ENCODE peak calls at places on chromosome 7, in four cellular contexts. K, X, C and T are unnamed samples.

GRCh38 chr7:8131694-8132605 is 130.0 kb downstream of the ICA1 start:
- DNase-seq in K (no peak), X (no peak), C (no peak), T (no peak)

GRCh38 chr7:152395115-152395514 is 40.7 kb downstream of the KMT2C start:
- DNase-seq in K (no peak), X (no peak), C (no peak), T (no peak)

GRCh38 chr7:87317691-87318245 is 27.7 kb upstream of the CROT start:
- DNase-seq in K (no peak), X (no peak), C (no peak), T (no peak)

GRCh38 chr7:124918662-124919061 is 11.0 kb downstream of the POT1 start:
- DNase-seq in K (no peak), X (no peak), C (no peak), T (no peak)

GRCh38 chr7:33108591-33108930 is 643 bp downstream of the RP9 start:
- DNase-seq in K (no peak), X (no peak), C (no peak), T (no peak)

GRCh38 chr7:89023902-89024301 is 228.4 kb upstream of the TEX47 start:
- DNase-seq in K (no peak), X (no peak), C (no peak), T (no peak)

GRCh38 chr7:107995184-107996071 is 7.5 kb downstream of the LAMB1 start:
- DNase-seq in K (no peak), X (peak), C (no peak), T (peak)

GRCh38 chr7:120989571-120990220 is 1.2 kb downstream of the CPED1 start:
- DNase-seq in K (no peak), X (no peak), C (no peak), T (peak)

GRCh38 chr7:50303894-50304157 is 690 bp upstream of the IKZF1 start:
- DNase-seq in K (no peak), X (no peak), C (peak), T (no peak)

GRCh38 chr7:44372560-44373417 is 47.4 kb upstream of the CAMK2B start:
- DNase-seq in K (no peak), X (no peak), C (no peak), T (no peak)

GRCh38 chr7:116872026-116872425 is 9.6 kb downstream of the CAPZA2 start:
- DNase-seq in K (no peak), X (no peak), C (no peak), T (no peak)

GRCh38 chr7:107242267-107242666 is 73.5 kb downstream of the HBP1 start:
- DNase-seq in K (no peak), X (no peak), C (no peak), T (no peak)

GRCh38 chr7:48311464-48311863 is 140.2 kb downstream of the ABCA13 start:
- DNase-seq in K (no peak), X (no peak), C (no peak), T (no peak)

GRCh38 chr7:32062150-32062549 is 8.1 kb downstream of the PDE1C start:
- DNase-seq in K (peak), X (no peak), C (no peak), T (peak)

GRCh38 chr7:3430588-3430987 is 129.5 kb downstream of the SDK1 start:
- DNase-seq in K (no peak), X (no peak), C (no peak), T (no peak)

GRCh38 chr7:151550601-151551286 is 31.0 kb upstream of the RHEB start:
- DNase-seq in K (no peak), X (no peak), C (no peak), T (no peak)

GRCh38 chr7:91045626-91046025 is 218.6 kb upstream of the FZD1 start:
- DNase-seq in K (no peak), X (no peak), C (no peak), T (no peak)

GRCh38 chr7:2894118-2894940 is 50.2 kb upstream of the GNA12 start:
- DNase-seq in K (no peak), X (no peak), C (peak), T (no peak)

GRCh38 chr7:152335900-152336571 is 99.8 kb downstream of the KMT2C start:
- DNase-seq in K (no peak), X (no peak), C (no peak), T (no peak)

GRCh38 chr7:150879345-150879744 is 27.0 kb downstream of the AOC1 start:
- DNase-seq in K (no peak), X (no peak), C (no peak), T (no peak)

GRCh38 chr7:34091330-34091917 is 186.1 kb downstream of the BMPER start:
- DNase-seq in K (peak), X (no peak), C (no peak), T (peak)

GRCh38 chr7:133021196-133021595 is 60.7 kb downstream of the CHCHD3 start:
- DNase-seq in K (no peak), X (no peak), C (no peak), T (no peak)

GRCh38 chr7:68218461-68218860 is 1221.8 kb downstream of the TYW1 start:
- DNase-seq in K (no peak), X (no peak), C (no peak), T (no peak)

GRCh38 chr7:88206235-88206634 is 13.6 kb downstream of the SRI start:
- DNase-seq in K (no peak), X (no peak), C (no peak), T (no peak)

GRCh38 chr7:136064627-136065237 is 87.6 kb upstream of the MTPN start:
- DNase-seq in K (no peak), X (no peak), C (no peak), T (no peak)

GRCh38 chr7:94908204-94909022 is 1.0 kb downstream of the PPP1R9A start:
- DNase-seq in K (peak), X (no peak), C (no peak), T (peak)

GRCh38 chr7:74511360-74511759 is 57.7 kb downstream of the GTF2IRD1 start:
- DNase-seq in K (no peak), X (no peak), C (no peak), T (no peak)

GRCh38 chr7:28984631-28985030 is 26.5 kb upstream of the TRIL start:
- DNase-seq in K (no peak), X (peak), C (no peak), T (no peak)

GRCh38 chr7:146375155-146375554 is 258.6 kb downstream of the CNTNAP2 start:
- DNase-seq in K (no peak), X (no peak), C (no peak), T (no peak)

GRCh38 chr7:9307131-9307530 is 873.7 kb downstream of the NXPH1 start:
- DNase-seq in K (no peak), X (no peak), C (no peak), T (no peak)

GRCh38 chr7:155851892-155852291 is 39.6 kb upstream of the SHH start:
- DNase-seq in K (no peak), X (no peak), C (no peak), T (no peak)

GRCh38 chr7:134875867-134876266 is 96.4 kb downstream of the CALD1 start:
- DNase-seq in K (no peak), X (no peak), C (no peak), T (no peak)

GRCh38 chr7:128946936-128947830 is 9.5 kb downstream of the IRF5 start:
- DNase-seq in K (no peak), X (no peak), C (no peak), T (no peak)
- TF ChIP-seq CTCF in K (peak), X (no peak), C (no peak), T (no peak)

GRCh38 chr7:27141591-27142561 is 1.6 kb downstream of the HOXA5 start:
- DNase-seq in K (peak), X (no peak), C (no peak), T (no peak)
- TF ChIP-seq CTCF in K (no peak), X (no peak), C (no peak), T (no peak)

DNA sequence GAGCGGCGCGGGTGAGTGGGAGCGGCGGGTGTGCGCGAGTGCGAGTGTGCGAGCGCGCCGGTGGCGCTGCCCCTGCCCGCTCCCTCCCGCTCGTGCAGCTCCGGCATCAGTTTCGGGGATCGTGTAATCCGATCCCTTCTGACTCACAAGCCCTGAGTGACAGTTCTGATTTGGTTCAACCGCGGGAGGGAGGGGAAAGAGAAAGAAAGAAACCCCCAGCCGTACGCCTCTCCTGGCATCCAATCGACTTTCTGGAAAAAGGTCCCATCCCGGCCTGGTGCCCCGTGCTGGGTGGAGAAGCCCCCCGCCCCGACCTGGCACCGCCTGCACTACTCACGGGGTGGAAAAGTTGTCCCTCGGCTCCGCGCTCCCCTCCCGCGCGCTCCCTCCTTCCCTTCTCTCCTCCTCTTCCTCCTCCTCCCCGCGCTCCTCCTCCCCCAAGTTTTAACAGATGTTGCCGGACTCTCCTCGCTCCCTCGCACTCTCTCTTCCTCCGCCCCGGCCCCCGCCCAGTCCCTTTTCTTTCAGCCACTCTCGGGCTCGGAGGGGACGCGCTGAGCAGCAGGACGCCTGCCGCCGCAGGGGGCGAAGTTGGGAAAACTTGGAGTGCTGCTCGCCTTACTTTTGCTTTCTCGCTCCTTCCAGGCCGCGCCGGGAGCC is at the start of gene GLI3:
- DNase-seq in K (peak), X (peak), C (no peak), T (peak)
- TF ChIP-seq CTCF in K (no peak), X (peak), C (no peak), T (no peak)

GRCh38 chr7:4742051-4742573 is 33.3 kb upstream of the AP5Z1 start:
- DNase-seq in K (no peak), X (no peak), C (no peak), T (no peak)
- TF ChIP-seq CTCF in K (no peak), X (no peak), C (no peak), T (no peak)

DNA sequence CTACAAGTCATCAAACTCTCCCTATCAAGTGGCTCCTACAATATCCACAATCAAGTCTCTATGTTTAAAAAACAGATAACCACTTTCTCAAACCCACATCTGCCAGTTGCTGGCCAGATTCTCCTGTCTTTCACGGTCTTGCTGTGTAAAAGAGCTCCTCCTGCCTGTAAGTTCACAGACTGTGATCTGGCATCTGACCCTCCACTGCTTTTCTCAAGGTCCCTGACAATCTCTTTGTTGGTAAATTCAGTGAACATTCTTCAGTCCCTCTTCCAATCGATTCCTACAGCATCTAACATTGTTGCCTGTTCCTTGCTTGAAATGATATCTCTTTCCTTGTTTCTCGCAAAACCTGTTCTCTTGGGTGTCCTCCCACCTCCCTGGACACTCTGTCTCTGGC is 18.5 kb upstream of the LMOD2 start:
- DNase-seq in K (no peak), X (no peak), C (no peak), T (no peak)
- TF ChIP-seq CTCF in K (no peak), X (no peak), C (no peak), T (no peak)

DNA sequence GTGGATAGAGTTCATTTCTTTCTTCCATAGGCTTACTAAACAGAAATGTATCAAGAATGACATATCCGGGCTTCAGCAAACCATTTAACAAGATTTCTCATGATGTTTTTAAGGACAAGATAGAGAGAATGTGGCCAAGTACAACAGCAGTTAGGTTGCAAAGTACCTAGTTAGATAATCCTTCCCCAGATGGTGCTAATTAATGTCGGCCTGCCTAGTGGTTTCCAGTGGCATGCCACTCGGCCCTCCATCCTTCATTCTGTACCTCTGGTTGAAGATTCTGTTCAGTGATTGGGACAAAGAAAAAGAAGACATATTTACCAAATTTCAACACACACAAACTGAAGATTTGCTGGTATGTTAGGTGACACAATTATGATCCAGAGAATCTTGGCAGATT is 212.1 kb downstream of the MACC1 start:
- DNase-seq in K (no peak), X (no peak), C (no peak), T (no peak)
- TF ChIP-seq CTCF in K (no peak), X (no peak), C (no peak), T (no peak)